ENCODE peak calls at places on chromosomes 7 and 10, in five cellular contexts. N, G, V, E and P are unnamed samples. For H3K4me1, the result is how much of the 10 kb centered on the place peaks cover.

GRCh38 chr10:132283604-132284382 is 24.0 kb downstream of the STK32C start:
- DNase-seq in N (no peak), G (no peak), V (peak), E (no peak), P (no peak)

GRCh38 chr10:42744134-42744701 is 38.4 kb upstream of the BMS1 start:
- DNase-seq in N (no peak), G (peak), V (no peak), E (no peak), P (no peak)

GRCh38 chr7:21883069-21883468 is 62.6 kb downstream of the CDCA7L start:
- DNase-seq in N (no peak), G (no peak), V (no peak), E (no peak), P (no peak)

GRCh38 chr10:97640868-97641811 is 669 bp downstream of the PI4K2A start:
- DNase-seq in N (peak), G (no peak), V (peak), E (peak), P (peak)

GRCh38 chr10:1022413-1022812 is 3.2 kb downstream of the IDI2 start:
- DNase-seq in N (no peak), G (no peak), V (no peak), E (no peak), P (peak)

GRCh38 chr10:129191848-129192247 is 275.2 kb upstream of the MGMT start:
- DNase-seq in N (no peak), G (no peak), V (no peak), E (no peak), P (peak)

GRCh38 chr10:13115832-13116793 is 16.1 kb downstream of the OPTN start:
- DNase-seq in N (peak), G (no peak), V (no peak), E (no peak), P (no peak)

GRCh38 chr10:49751216-49751615 is 10.9 kb downstream of the OGDHL start:
- DNase-seq in N (no peak), G (no peak), V (no peak), E (no peak), P (no peak)

GRCh38 chr10:10599994-10600393 is 417.7 kb upstream of the CELF2 start:
- DNase-seq in N (no peak), G (no peak), V (no peak), E (no peak), P (no peak)

GRCh38 chr10:22958338-22958737 is 30.5 kb downstream of the ARMC3 start:
- DNase-seq in N (no peak), G (peak), V (peak), E (no peak), P (no peak)

GRCh38 chr7:157483515-157483914 is 146.7 kb downstream of the DNAJB6 start:
- DNase-seq in N (no peak), G (no peak), V (no peak), E (peak), P (no peak)

GRCh38 chr10:35398355-35398754 is 62.0 kb downstream of the CCNY start:
- DNase-seq in N (no peak), G (no peak), V (no peak), E (no peak), P (no peak)
- H3K4me1 ChIP-seq in N (under half), G (under half), V (under half), E (under half), P (half or more)

GRCh38 chr10:30821269-30821993 is 191.9 kb upstream of the LYZL2 start:
- DNase-seq in N (no peak), G (no peak), V (no peak), E (no peak), P (no peak)

GRCh38 chr10:30821994-30822692 is 192.6 kb upstream of the LYZL2 start:
- DNase-seq in N (no peak), G (no peak), V (no peak), E (no peak), P (no peak)

GRCh38 chr10:30818854-30819253 is 189.3 kb upstream of the LYZL2 start:
- DNase-seq in N (no peak), G (no peak), V (no peak), E (no peak), P (peak)

GRCh38 chr10:30819306-30820190 is 190.0 kb upstream of the LYZL2 start:
- DNase-seq in N (no peak), G (no peak), V (no peak), E (no peak), P (no peak)

DNA sequence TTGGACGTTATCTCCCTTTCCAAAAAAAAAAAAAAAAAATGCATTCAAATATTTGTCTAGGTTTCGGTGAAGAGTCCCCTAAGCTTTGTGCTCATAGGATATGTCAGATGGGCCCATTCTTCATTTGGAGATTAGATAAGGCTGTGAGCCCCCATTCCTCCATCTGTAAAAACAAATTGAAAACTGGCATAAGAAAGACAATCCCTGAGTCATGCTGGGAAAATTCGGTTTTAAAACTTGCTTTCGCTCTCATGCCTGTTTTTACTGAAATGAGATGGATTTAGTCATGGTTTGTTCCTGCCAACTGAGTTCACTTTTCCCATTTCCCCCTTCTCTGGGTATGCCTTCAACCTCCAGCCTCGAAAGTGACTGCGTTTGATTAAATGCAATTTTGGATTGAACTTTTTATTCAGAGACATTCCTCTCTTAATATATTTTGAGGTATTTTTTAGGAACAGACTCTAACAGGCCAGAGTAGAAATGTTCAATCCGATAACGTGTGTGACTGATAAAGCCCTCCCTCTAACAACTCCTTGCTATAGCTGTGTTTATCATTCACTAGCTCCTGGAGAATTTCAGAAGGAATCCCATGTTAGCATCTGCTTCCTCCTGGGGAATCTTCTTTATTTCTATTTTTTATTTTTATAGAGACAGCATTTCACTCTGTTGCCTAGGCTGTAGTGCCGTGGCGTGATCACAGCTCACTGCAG is 190.9 kb upstream of the LYZL2 start:
- DNase-seq in N (no peak), G (peak), V (no peak), E (no peak), P (no peak)
- H3K27ac ChIP-seq in N (peak), G (peak), V (peak), E (peak), P (peak)

DNA sequence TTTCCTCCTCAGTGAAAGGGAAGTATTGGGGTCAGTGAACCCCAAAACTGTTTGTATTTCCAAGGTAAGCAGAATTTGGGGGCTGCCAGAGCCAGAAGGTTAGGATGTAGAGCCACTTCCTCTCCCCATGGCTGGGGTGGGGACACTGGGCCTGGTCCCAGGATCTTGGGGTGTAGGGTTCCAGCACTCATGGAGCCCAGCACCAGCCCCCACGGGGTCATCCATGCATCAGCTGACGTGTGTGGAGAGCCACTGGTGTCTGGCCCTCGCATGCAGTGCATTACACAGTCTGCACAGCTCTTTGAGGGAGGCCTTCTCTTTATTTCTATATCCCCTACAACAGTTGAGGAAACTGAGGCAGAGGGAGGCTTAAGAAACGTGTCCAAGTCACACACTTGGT is 91.4 kb downstream of the ZMIZ1 start:
- DNase-seq in N (no peak), G (no peak), V (no peak), E (no peak), P (no peak)
- H3K4me1 ChIP-seq in N (half or more), G (half or more), V (half or more), E (under half), P (half or more)

GRCh38 chr10:124575107-124576035 is 113.7 kb downstream of the LHPP start:
- DNase-seq in N (no peak), G (no peak), V (no peak), E (no peak), P (no peak)
- H3K27ac ChIP-seq in N (no peak), G (no peak), V (no peak), E (no peak), P (no peak)

DNA sequence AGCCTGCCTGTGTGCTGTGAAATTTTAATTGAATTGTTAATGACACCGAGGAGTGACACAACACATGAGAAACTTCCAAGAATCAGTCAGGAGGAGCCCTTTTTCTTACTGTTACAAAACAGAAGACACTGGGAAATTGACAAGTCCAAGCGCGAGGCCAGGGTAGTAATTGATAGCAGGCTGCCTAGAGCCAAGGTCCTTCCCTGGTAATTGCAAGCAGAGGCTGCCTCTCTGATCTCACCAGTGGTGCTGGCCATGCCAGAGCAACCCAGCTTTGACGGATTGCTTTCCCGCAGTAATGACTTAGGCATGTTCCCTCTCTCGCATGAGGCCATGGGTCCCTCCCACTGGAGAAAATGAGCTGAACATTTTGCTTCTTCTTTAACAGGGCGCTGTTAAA is 111.5 kb downstream of the LRMDA start:
- DNase-seq in N (peak), G (no peak), V (peak), E (no peak), P (no peak)
- H3K4me1 ChIP-seq in N (under half), G (under half), V (under half), E (under half), P (under half)

GRCh38 chr10:111785921-111786320 is 397.6 kb downstream of the GPAM start:
- DNase-seq in N (no peak), G (no peak), V (no peak), E (no peak), P (no peak)

GRCh38 chr10:111789821-111790220 is 393.7 kb downstream of the GPAM start:
- DNase-seq in N (no peak), G (no peak), V (no peak), E (no peak), P (no peak)

GRCh38 chr10:111784936-111785465 is 398.6 kb downstream of the GPAM start:
- DNase-seq in N (no peak), G (no peak), V (no peak), E (no peak), P (no peak)

DNA sequence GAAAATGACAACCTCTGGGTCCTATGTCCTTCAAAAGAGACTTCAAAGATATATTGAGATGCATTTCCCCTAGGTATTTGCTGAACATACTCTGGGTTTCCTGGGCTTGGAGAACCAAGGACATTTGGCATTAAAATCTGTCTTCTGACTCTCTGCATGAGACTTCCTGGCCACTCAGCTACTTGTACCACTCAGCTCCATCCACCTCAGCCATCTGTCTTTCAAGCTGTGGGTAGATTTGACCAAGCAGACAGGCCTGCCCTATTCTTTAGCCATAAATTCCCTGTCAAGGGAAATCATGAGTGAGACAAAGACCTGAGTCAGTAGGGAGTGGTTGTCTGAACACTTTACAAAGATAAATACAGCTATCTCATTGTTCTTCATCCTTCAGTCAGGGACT is 399.2 kb downstream of the GPAM start:
- DNase-seq in N (no peak), G (no peak), V (no peak), E (no peak), P (no peak)
- H3K27ac ChIP-seq in N (no peak), G (no peak), V (no peak), E (no peak), P (no peak)

DNA sequence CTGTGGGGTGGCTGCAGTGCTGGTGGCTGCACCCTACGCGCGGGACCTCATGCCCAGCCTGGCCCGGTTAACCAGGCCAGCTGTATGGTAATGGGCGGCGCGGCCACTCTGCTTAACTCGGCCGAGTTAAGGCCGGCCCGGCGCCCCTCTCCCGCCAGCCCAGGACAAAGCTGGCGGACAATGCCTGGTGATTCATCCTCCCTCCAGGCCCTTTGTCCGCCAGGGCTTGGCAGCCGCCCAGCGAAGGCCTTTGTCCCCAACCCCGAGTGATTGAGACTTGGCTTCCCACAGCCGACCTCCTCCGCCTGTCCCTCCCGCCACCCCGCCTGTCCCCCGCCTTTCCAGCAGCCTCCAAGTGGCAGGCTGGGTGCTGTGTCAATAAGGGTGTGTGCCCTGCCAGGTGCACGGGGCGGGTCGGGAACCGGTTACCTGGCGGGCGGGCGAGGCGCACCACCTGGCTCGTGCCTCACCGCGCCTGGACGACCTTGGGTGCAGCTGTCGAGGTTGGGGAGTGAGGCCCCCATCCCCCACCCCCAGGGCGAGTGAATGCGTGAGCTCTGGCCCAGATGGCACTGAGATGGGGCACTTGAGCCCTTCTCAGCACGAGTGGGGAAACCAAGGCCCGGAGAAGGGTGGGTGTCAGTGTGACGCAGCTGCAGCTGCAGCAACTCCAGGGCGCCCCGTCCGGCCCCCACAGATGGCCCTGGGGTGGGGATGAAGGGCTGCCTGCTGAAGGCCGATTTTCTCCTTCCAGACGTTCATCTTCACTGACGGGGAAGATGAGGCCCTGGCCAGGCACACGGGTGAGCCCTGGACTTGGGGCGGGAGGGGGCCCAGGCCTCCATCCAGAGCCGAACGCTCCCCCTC is 4.6 kb downstream of the LFNG start:
- DNase-seq in N (peak), G (peak), V (peak), E (peak), P (peak)
- H3K4me1 ChIP-seq in N (half or more), G (half or more), V (under half), E (under half), P (half or more)

DNA sequence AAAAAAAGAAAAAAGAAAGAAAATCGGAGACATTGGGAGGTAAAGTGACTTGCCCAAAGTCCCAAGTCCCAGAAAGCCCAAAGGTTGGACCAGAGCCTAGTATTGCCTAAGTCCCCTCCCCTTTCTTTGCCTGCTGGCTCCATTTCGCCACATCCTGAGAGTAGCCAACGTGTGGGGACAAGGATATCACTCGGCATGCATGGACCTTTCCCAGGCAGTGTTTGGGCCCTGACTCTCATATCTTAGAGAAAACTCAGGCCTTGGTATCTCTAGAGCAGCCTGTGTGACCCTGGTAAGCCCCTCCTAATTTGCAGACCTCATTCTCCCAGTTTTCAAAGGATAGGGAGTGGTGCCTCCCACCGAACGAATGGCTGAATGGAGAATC is 294.2 kb upstream of the ZMIZ1 start:
- DNase-seq in N (no peak), G (no peak), V (no peak), E (peak), P (no peak)
- H3K27ac ChIP-seq in N (peak), G (no peak), V (peak), E (peak), P (peak)

GRCh38 chr7:17041324-17041723 is 159.5 kb upstream of the AGR3 start:
- DNase-seq in N (no peak), G (peak), V (no peak), E (no peak), P (no peak)
- H3K4me1 ChIP-seq in N (under half), G (half or more), V (under half), E (under half), P (under half)

GRCh38 chr10:58647770-58648169 is 135.1 kb downstream of the BICC1 start:
- DNase-seq in N (no peak), G (no peak), V (no peak), E (no peak), P (no peak)
- H3K27ac ChIP-seq in N (no peak), G (no peak), V (peak), E (no peak), P (no peak)